ENCODE peak calls at places on chromosomes 6 and 20, in eight cellular contexts. H is tibial artery; Z is uterus; G is OCI-LY7; B is stomach; L is CD4-positive, alpha-beta T cell; W is SK-N-SH; F is RWPE2. E is an unnamed sample.

GRCh38 chr20:4522310-4522709 is 199.4 kb upstream of the PRND start:
- DNase-seq in G (no peak), F (no peak), W (no peak), L (no peak), H (no peak), Z (no peak), B (no peak), E (no peak)

GRCh38 chr20:46056970-46057855 is 28.2 kb downstream of the SLC12A5 start:
- DNase-seq in H (peak), F (peak), B (no peak), W (no peak), L (no peak), G (no peak), Z (peak), E (no peak)

GRCh38 chr6:126820617-126821016 is 297.9 kb upstream of the RSPO3 start:
- DNase-seq in H (no peak), L (no peak), Z (no peak), W (no peak), F (no peak), G (no peak), B (no peak), E (no peak)

GRCh38 chr6:25165181-25165580 is 114.0 kb upstream of the CARMIL1 start:
- DNase-seq in L (no peak), Z (no peak), H (no peak), F (no peak), B (no peak), W (no peak), G (no peak), E (no peak)

GRCh38 chr20:21353236-21353635 is 44.1 kb downstream of the NKX2-4 start:
- DNase-seq in Z (no peak), G (no peak), H (no peak), F (no peak), L (no peak), W (no peak), B (no peak), E (no peak)

GRCh38 chr6:39250507-39250906 is 21.2 kb upstream of the KCNK5 start:
- DNase-seq in B (no peak), L (no peak), F (no peak), H (no peak), W (no peak), Z (no peak), G (no peak), E (no peak)

GRCh38 chr6:10555625-10556309 is 34.6 kb downstream of the GCNT2 start:
- DNase-seq in B (peak), G (no peak), L (no peak), W (peak), F (peak), Z (peak), H (peak), E (no peak)

GRCh38 chr6:29112135-29112534 is 4.3 kb downstream of the OR2J3 start:
- DNase-seq in B (no peak), L (no peak), F (no peak), W (no peak), G (peak), H (no peak), Z (no peak), E (peak)

GRCh38 chr20:46013826-46014516 is 5.3 kb downstream of the MMP9 start:
- DNase-seq in W (peak), F (peak), L (peak), B (peak), G (peak), Z (no peak), H (no peak), E (peak)

GRCh38 chr6:101572627-101573026 is 179.1 kb downstream of the GRIK2 start:
- DNase-seq in F (no peak), B (no peak), G (no peak), W (no peak), Z (no peak), H (no peak), L (no peak), E (no peak)

GRCh38 chr6:19024737-19025136 is 637.6 kb downstream of the RNF144B start:
- DNase-seq in L (no peak), G (peak), B (no peak), W (peak), F (no peak), H (no peak), Z (no peak), E (peak)

GRCh38 chr6:13846841-13847240 is 32.5 kb upstream of the MCUR1 start:
- DNase-seq in H (no peak), W (peak), Z (no peak), B (no peak), F (no peak), G (no peak), L (no peak), E (no peak)
- TF ChIP-seq CTCF in H (no peak), W (peak), Z (no peak), B (no peak), F (no peak), G (peak), L (no peak), E (no peak)

DNA sequence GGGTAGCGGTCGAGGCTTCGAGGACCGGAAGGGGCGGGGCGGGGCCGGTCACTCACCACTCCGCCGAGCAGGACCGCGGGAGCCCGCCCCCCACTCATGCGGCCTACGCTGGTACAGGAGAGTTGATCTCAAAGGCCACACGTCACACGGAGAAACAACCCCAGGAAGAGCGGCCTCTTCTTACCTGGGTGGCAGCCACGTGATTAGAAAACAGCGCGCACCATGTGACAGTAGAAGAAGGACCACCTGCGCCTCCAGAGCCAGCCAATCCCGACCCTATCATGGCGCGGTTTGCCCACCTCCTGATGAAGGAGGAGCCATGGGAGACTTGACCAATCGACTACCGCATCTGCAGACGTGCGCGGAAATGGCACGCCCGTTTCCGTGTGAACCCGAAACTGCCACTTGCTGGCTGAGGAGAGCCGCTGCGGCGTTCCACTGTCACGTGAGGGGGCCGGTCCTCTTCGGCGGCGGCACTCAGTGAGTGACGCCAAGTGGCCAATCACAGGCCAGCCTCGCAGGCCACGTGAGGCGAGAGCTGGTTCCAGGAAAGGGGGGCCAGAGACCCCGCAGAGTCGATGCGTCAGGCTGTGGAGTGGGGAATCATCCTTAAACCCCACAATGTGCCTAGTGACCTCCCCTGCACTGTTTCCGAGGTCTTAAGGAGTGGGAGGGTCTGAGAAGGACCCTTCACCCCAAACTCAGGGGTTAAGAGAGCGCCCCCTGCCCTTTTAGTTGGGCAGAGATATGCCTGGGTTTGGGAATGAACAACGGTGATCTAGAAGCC is at the start of gene CUTA:
- DNase-seq in Z (peak), L (peak), W (peak), H (peak), F (peak), B (peak), G (peak), E (peak)
- TF ChIP-seq CTCF in Z (peak), L (peak), W (peak), H (no peak), F (peak), B (no peak), G (peak), E (peak)

DNA sequence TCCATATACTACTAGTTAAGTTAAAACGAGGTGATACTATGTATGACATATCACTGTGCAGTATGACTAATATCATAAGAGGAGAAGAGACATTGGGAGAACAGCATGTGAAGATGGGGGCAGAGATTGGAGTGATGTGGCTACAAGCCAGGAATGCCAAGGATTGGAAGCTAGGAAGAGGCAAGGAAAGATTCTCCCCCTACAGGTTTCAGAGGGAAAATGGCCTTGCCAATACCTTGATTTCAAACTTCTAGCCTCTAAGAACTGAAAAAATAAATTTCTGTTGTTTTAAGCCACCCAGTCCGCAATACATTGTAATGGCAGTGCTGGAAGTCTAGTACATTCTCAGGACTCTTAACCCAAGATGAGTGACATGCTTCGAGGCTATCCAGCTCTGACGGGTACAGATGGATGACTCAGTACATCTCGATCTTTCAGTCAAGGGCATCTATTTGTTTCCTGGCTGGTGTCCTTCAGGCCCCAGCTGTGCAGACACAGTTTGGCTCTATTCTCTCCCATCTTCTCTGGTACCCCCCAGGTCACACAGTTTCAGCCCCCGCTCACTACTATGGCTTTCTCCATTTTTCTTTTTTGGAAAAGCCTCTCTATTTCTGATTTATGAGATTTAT is 55.5 kb upstream of the THEMIS start:
- DNase-seq in F (no peak), B (no peak), W (no peak), G (no peak), Z (no peak), H (no peak), L (no peak), E (no peak)
- TF ChIP-seq CTCF in F (no peak), B (no peak), W (peak), G (no peak), Z (no peak), H (no peak), L (no peak), E (peak)

DNA sequence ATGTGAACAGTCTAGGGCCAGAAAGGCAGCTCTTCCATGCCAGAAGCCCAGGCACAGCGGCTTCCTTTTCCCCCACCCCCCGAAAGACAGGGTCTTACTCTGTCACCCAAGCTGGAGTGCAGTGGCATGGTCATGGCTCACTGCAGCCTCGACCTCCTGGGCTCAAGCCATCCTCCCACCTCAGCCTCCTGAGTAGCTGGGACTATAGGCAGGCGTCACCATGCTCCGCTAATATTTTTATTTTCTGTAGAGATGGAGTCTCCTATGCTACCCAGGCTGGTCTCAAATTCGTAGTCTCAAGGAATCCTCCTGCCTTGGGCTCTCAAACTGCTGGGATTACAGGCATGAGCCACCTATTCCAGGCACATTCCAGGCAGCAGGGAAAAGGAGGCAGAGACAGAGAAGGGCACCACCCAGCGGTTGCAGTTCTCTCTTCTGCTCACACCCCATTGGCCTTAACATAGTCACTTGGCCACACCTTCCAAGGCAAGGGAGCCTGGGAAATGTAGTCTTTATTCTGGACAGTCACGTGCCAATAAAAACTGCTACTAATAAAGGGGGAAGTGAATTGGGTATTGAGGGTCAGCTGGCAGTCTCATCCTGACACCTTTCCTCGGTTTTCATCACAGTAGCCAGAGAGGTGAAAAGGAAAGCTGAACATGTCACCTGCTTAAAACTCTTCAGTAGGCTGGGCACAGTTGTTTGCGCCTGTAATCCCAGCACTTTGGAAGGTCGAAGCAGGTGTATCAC is 205.9 kb downstream of the ZMYND8 start:
- DNase-seq in W (peak), G (peak), Z (peak), F (no peak), H (peak), L (no peak), B (peak), E (peak)
- TF ChIP-seq CTCF in W (peak), G (peak), Z (peak), F (peak), H (peak), L (no peak), B (no peak), E (peak)

GRCh38 chr6:111844921-111845320 is 28.3 kb downstream of the FYN start:
- DNase-seq in Z (no peak), G (no peak), H (no peak), L (no peak), W (no peak), B (no peak), F (no peak), E (peak)
- TF ChIP-seq CTCF in Z (no peak), G (no peak), H (no peak), L (no peak), W (no peak), B (no peak), F (no peak), E (no peak)

E was measured in Calu3.